ENCODE peak calls at places on chromosomes 1 and 21, in six cellular contexts. B is psoas muscle; Y is CD8-positive, alpha-beta T cell; P is A549; R is cardiac muscle cell; M is mucosa of descending colon. U is an unnamed sample.

GRCh38 chr21:39073717-39074116 is 109.5 kb downstream of the PSMG1 start:
- DNase-seq in Y (no peak), M (no peak), B (no peak), P (no peak), R (no peak), U (no peak)

GRCh38 chr1:204150702-204151561 is 912 bp downstream of the ETNK2 start:
- DNase-seq in R (no peak), M (no peak), Y (peak), B (peak), P (no peak), U (no peak)

GRCh38 chr1:111203681-111204210 is 3.3 kb upstream of the DENND2D start:
- DNase-seq in P (no peak), M (peak), B (peak), R (peak), Y (peak), U (peak)

GRCh38 chr21:15063081-15063820 is 1.5 kb downstream of the NRIP1 start:
- DNase-seq in Y (peak), P (no peak), B (peak), M (peak), R (peak), U (no peak)

GRCh38 chr1:6367381-6368007 is 26.1 kb downstream of the ACOT7 start:
- DNase-seq in M (peak), R (no peak), P (no peak), Y (no peak), B (no peak), U (no peak)

GRCh38 chr1:10471411-10472219 is 714 bp downstream of the DFFA start:
- DNase-seq in B (peak), P (peak), R (peak), M (no peak), Y (no peak), U (peak)

GRCh38 chr1:24385160-24385939 is 28.2 kb downstream of the STPG1 start:
- DNase-seq in Y (peak), M (no peak), B (no peak), R (peak), P (peak), U (no peak)

GRCh38 chr1:3918966-3919611 is 19.0 kb upstream of the C1orf174 start:
- DNase-seq in B (no peak), Y (no peak), P (no peak), R (no peak), M (no peak), U (no peak)

GRCh38 chr1:16441312-16441641 is 753 bp downstream of the NECAP2 start:
- DNase-seq in M (no peak), P (no peak), B (no peak), R (peak), Y (no peak), U (no peak)

GRCh38 chr1:63773815-63774616 is at the start of gene ROR1:
- DNase-seq in Y (peak), R (peak), M (peak), B (peak), P (peak), U (peak)

GRCh38 chr21:38380391-38381137 is 117.7 kb downstream of the ERG start:
- DNase-seq in Y (no peak), B (no peak), P (peak), M (no peak), R (peak), U (no peak)

GRCh38 chr1:219337588-219337987 is 163.9 kb downstream of the LYPLAL1 start:
- DNase-seq in R (no peak), P (no peak), M (no peak), B (no peak), Y (no peak), U (no peak)

GRCh38 chr1:206439205-206439604 is 31.1 kb upstream of the IKBKE start:
- DNase-seq in Y (no peak), P (no peak), R (no peak), B (no peak), M (no peak), U (no peak)

GRCh38 chr21:14985306-14985705 is 79.5 kb downstream of the NRIP1 start:
- DNase-seq in R (no peak), P (no peak), Y (no peak), M (no peak), B (no peak), U (no peak)

GRCh38 chr21:10418649-10419048 is 102.7 kb upstream of the TPTE start:
- DNase-seq in P (no peak), R (no peak), M (no peak), Y (no peak), B (no peak), U (no peak)

GRCh38 chr1:89986020-89986419 is 8.9 kb upstream of the ZNF326 start:
- DNase-seq in R (no peak), P (no peak), M (no peak), Y (no peak), B (no peak), U (no peak)

GRCh38 chr1:66248746-66249145 is 285.2 kb upstream of the SGIP1 start:
- DNase-seq in M (no peak), R (no peak), Y (no peak), B (no peak), P (no peak), U (no peak)

GRCh38 chr1:209926045-209926444 is 12.0 kb upstream of the SYT14 start:
- DNase-seq in B (no peak), R (peak), P (no peak), M (no peak), Y (no peak), U (no peak)

GRCh38 chr1:7916431-7916830 is 24.2 kb downstream of the TNFRSF9 start:
- DNase-seq in Y (no peak), M (no peak), R (no peak), B (no peak), P (no peak), U (no peak)

GRCh38 chr1:6756455-6756854 is 28.8 kb upstream of the CAMTA1 start:
- DNase-seq in Y (no peak), B (no peak), P (no peak), M (no peak), R (no peak), U (no peak)

GRCh38 chr1:23996700-23997229 is 16.6 kb upstream of the SRSF10 start:
- DNase-seq in P (no peak), M (no peak), B (no peak), R (no peak), Y (no peak), U (no peak)

GRCh38 chr1:203028784-203029553 is 2.7 kb downstream of the PPFIA4 start:
- DNase-seq in P (no peak), Y (no peak), R (no peak), M (no peak), B (no peak), U (no peak)

GRCh38 chr1:225318706-225319575 is 108.9 kb downstream of the LBR start:
- DNase-seq in R (peak), P (peak), Y (peak), B (no peak), M (no peak), U (no peak)

GRCh38 chr1:44822981-44823451 is 14.7 kb downstream of the BTBD19 start:
- DNase-seq in B (no peak), P (no peak), R (no peak), M (no peak), Y (no peak), U (no peak)

GRCh38 chr1:231046730-231047395 is 6.8 kb upstream of the FAM89A start:
- DNase-seq in P (no peak), R (no peak), M (no peak), Y (no peak), B (no peak), U (no peak)

GRCh38 chr1:203751051-203751450 is 13.9 kb upstream of the LAX1 start:
- DNase-seq in Y (no peak), R (peak), P (no peak), B (no peak), M (no peak), U (no peak)

GRCh38 chr1:243345205-243345604 is 89.4 kb downstream of the SDCCAG8 start:
- DNase-seq in B (no peak), Y (no peak), P (peak), R (peak), M (no peak), U (no peak)

GRCh38 chr1:92768915-92769314 is 16.0 kb downstream of the EVI5 start:
- DNase-seq in Y (no peak), R (no peak), M (no peak), B (no peak), P (no peak), U (no peak)

GRCh38 chr1:147611021-147611426 is 59.3 kb downstream of the ACP6 start:
- DNase-seq in R (no peak), Y (no peak), M (no peak), P (no peak), B (no peak), U (no peak)

GRCh38 chr1:162029205-162029604 is 5.5 kb upstream of the OLFML2B start:
- DNase-seq in R (no peak), B (no peak), M (no peak), P (no peak), Y (no peak), U (no peak)

GRCh38 chr21:35467536-35467935 is 418.4 kb upstream of the RUNX1 start:
- DNase-seq in P (no peak), R (peak), Y (no peak), M (no peak), B (no peak), U (no peak)

GRCh38 chr1:247574236-247574635 is 13.9 kb upstream of the OR2G2 start:
- DNase-seq in P (no peak), R (no peak), B (no peak), Y (no peak), M (no peak), U (no peak)

GRCh38 chr1:177119311-177119710 is 45.2 kb downstream of the ASTN1 start:
- DNase-seq in R (no peak), Y (no peak), P (no peak), M (no peak), B (no peak), U (no peak)

GRCh38 chr1:211630236-211631081 is 45.0 kb downstream of the NEK2 start:
- DNase-seq in B (no peak), Y (no peak), R (peak), P (no peak), M (peak), U (no peak)
- TF ChIP-seq CTCF in B (no peak), Y (no peak), R (peak), P (no peak), M (no peak), U (no peak)

GRCh38 chr21:31683029-31683428 is 23.5 kb downstream of the SOD1 start:
- DNase-seq in R (no peak), Y (no peak), M (no peak), B (no peak), P (no peak), U (no peak)
- TF ChIP-seq CTCF in R (peak), Y (no peak), M (no peak), B (peak), P (no peak), U (no peak)

DNA sequence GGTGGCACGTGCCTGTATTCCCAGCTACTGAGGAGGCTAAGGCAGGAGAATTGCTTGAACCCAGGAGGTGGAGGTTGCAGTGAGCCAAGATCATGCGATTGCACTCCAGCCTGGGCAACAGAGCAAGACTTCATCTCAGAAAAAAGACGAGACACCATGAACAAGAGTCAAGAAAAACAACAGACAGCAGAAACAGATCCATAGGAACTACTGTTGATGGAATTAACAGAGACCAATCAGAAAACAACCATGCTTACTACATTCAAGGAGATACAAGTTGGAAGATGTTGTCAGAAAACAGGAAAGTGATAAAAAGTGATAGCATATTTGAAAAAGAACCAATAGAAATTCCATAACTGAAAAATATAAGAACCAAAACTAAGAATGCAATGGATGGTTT is 19.3 kb upstream of the OTUD3 start:
- DNase-seq in P (no peak), Y (no peak), B (no peak), R (no peak), M (no peak), U (no peak)
- TF ChIP-seq CTCF in P (no peak), Y (no peak), B (no peak), R (no peak), M (no peak), U (no peak)

GRCh38 chr1:154454391-154455120 is 47.5 kb upstream of the TDRD10 start:
- DNase-seq in Y (no peak), R (no peak), M (no peak), P (no peak), B (no peak), U (no peak)
- TF ChIP-seq CTCF in Y (no peak), R (no peak), M (no peak), P (no peak), B (no peak), U (no peak)

GRCh38 chr1:155093938-155094621 is 15.4 kb downstream of the EFNA3 start:
- DNase-seq in M (no peak), Y (no peak), B (no peak), R (peak), P (peak), U (no peak)
- TF ChIP-seq CTCF in M (no peak), Y (peak), B (peak), R (peak), P (peak), U (no peak)

GRCh38 chr21:37220433-37220980 is 46.6 kb downstream of the VPS26C start:
- DNase-seq in Y (peak), R (peak), P (peak), B (no peak), M (no peak), U (no peak)
- TF ChIP-seq CTCF in Y (no peak), R (no peak), P (no peak), B (no peak), M (no peak), U (no peak)